ENCODE peak calls at places on chromosome 11, in six cellular contexts. R is HepG2; Q is HAP-1; T is IMR-90; D is MM.1S; K is CD8-positive, alpha-beta T cell. I is an unnamed sample.

GRCh38 chr11:128800871-128801417 is 66.2 kb downstream of the KCNJ1 start:
- DNase-seq in T (no peak), K (no peak), Q (no peak), R (no peak), D (no peak), I (no peak)

GRCh38 chr11:129451524-129451923 is 75.9 kb downstream of the BARX2 start:
- DNase-seq in T (no peak), D (no peak), R (no peak), Q (no peak), K (no peak), I (no peak)

GRCh38 chr11:58625826-58626460 is 3.5 kb downstream of the CNTF start:
- DNase-seq in R (no peak), D (no peak), Q (no peak), T (peak; percentile 87), K (no peak), I (no peak)

GRCh38 chr11:61138940-61139339 is 22.3 kb downstream of the VPS37C start:
- DNase-seq in D (no peak), T (peak; percentile 76), Q (no peak), R (no peak), K (no peak), I (no peak)

GRCh38 chr11:114192841-114193389 is 103.3 kb upstream of the NNMT start:
- DNase-seq in D (no peak), R (no peak), Q (no peak), K (no peak), T (no peak), I (no peak)

GRCh38 chr11:106503901-106504300 is 426.4 kb downstream of the AASDHPPT start:
- DNase-seq in D (no peak), K (no peak), R (no peak), T (no peak), Q (no peak), I (no peak)

GRCh38 chr11:299081-299891 is at the start of gene IFITM5:
- DNase-seq in Q (no peak), D (no peak), R (no peak), T (no peak), K (no peak), I (no peak)

GRCh38 chr11:65865550-65866172 is 5.4 kb downstream of the MUS81 start:
- DNase-seq in K (no peak), T (no peak), D (no peak), R (no peak), Q (no peak), I (no peak)

GRCh38 chr11:77407613-77408012 is 66.3 kb downstream of the PAK1 start:
- DNase-seq in R (peak; percentile 56), K (no peak), Q (no peak), D (no peak), T (peak; percentile 92), I (peak; percentile 51)

GRCh38 chr11:36231300-36231699 is 57.9 kb downstream of the COMMD9 start:
- DNase-seq in Q (no peak), T (peak; percentile 66), D (no peak), K (no peak), R (no peak), I (no peak)

GRCh38 chr11:86244063-86244521 is 461 bp upstream of the EED start:
- DNase-seq in D (peak; percentile 93), K (peak; percentile 81), T (peak; percentile 84), R (peak; percentile 81), Q (peak; percentile 92), I (peak; percentile 86)

GRCh38 chr11:119972281-119972680 is 165.6 kb downstream of the TRIM29 start:
- DNase-seq in R (no peak), T (no peak), K (no peak), Q (no peak), D (no peak), I (no peak)

GRCh38 chr11:23856654-23857053 is 640.2 kb upstream of the LUZP2 start:
- DNase-seq in D (no peak), Q (no peak), K (no peak), T (peak; percentile 67), R (no peak), I (no peak)

GRCh38 chr11:36264601-36265344 is 24.5 kb downstream of the COMMD9 start:
- DNase-seq in Q (no peak), K (no peak), D (no peak), R (no peak), T (no peak), I (no peak)

GRCh38 chr11:38498721-38499120 is 1900.7 kb upstream of the RAG2 start:
- DNase-seq in K (no peak), T (no peak), D (no peak), Q (no peak), R (no peak), I (no peak)

GRCh38 chr11:112844530-112844929 is 116.7 kb upstream of the NCAM1 start:
- DNase-seq in T (no peak), K (no peak), Q (no peak), R (no peak), D (no peak), I (no peak)

GRCh38 chr11:120815260-120816100 is 208.4 kb upstream of the TBCEL start:
- DNase-seq in K (no peak), R (no peak), T (no peak), Q (no peak), D (no peak), I (no peak)

GRCh38 chr11:131408011-131408640 is 37.7 kb downstream of the NTM start:
- DNase-seq in K (no peak), D (peak; percentile 79), Q (no peak), R (peak; percentile 38), T (peak; percentile 28), I (no peak)

GRCh38 chr11:81725691-81726090 is 1008.0 kb downstream of the FAM181B start:
- DNase-seq in R (no peak), D (no peak), K (no peak), T (no peak), Q (no peak), I (no peak)

GRCh38 chr11:134270250-134270714 is 5.9 kb upstream of the GLB1L3 start:
- DNase-seq in D (peak; percentile 66), T (no peak), Q (no peak), K (no peak), R (peak; percentile 21), I (peak; percentile 22)

GRCh38 chr11:27285761-27286160 is 77.3 kb downstream of the CCDC34 start:
- DNase-seq in Q (no peak), K (no peak), T (no peak), D (no peak), R (no peak), I (no peak)

GRCh38 chr11:75241906-75242644 is 1.5 kb downstream of the TPBGL start:
- DNase-seq in T (no peak), Q (no peak), K (no peak), R (no peak), D (no peak), I (no peak)

GRCh38 chr11:28048812-28049211 is 59.1 kb downstream of the KIF18A start:
- DNase-seq in R (no peak), Q (no peak), T (no peak), K (no peak), D (no peak), I (no peak)

GRCh38 chr11:34223021-34223813 is 117.8 kb downstream of the NAT10 start:
- DNase-seq in T (peak; percentile 87), K (no peak), D (no peak), R (no peak), Q (peak; percentile 63), I (no peak)

GRCh38 chr11:118194835-118195627 is 18.6 kb upstream of the SCN2B start:
- DNase-seq in K (no peak), R (peak; percentile 98), D (no peak), Q (no peak), T (peak; percentile 64), I (no peak)

GRCh38 chr11:57277845-57278720 is 41.0 kb upstream of the APLNR start:
- DNase-seq in K (peak; percentile 3), Q (peak; percentile 91), D (no peak), R (peak; percentile 24), T (peak; percentile 84), I (peak; percentile 69)

GRCh38 chr11:96284401-96284800 is 58.6 kb downstream of the MAML2 start:
- DNase-seq in R (no peak), K (no peak), Q (no peak), T (no peak), D (no peak), I (no peak)

GRCh38 chr11:71913716-71914115 is 14.7 kb downstream of the XNDC1N start:
- DNase-seq in D (peak; percentile 82), R (no peak), T (peak; percentile 72), K (no peak), Q (no peak), I (no peak)

GRCh38 chr11:71914617-71915189 is 13.7 kb downstream of the XNDC1N start:
- DNase-seq in Q (no peak), R (no peak), K (no peak), D (no peak), T (no peak), I (no peak)

GRCh38 chr11:71914127-71914526 is 14.3 kb downstream of the XNDC1N start:
- DNase-seq in R (no peak), K (no peak), D (no peak), T (peak; percentile 54), Q (no peak), I (no peak)

DNA sequence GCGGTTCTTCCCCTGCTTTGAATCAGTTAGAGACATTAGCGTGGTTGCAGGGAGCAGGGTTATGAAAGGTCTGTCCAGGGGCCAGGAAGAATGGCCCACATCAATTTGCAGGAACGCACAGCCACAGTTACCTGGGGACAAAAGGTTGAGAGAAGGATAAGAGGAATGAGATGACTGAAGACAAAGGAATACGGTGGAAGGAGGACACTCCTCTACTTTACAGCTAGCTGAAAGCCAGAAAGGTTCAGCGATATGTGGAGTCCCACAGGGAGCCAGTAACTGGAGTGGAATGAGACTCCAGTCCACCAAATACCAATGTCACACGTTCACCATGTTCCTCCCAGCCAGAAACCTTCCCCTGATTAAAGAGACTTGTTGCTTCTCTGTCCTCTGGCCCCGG is 10.7 kb downstream of the XNDC1N start:
- DNase-seq in R (no peak), Q (no peak), D (no peak), K (no peak), T (peak; percentile 17), I (no peak)
- H3K9me3 ChIP-seq in R (no peaks in the 10 kb centered on the region), Q (no peaks in the 10 kb centered on the region), D (no peaks in the 10 kb centered on the region), K (no peaks in the 10 kb centered on the region), T (no peaks in the 10 kb centered on the region), I (no peaks in the 10 kb centered on the region)

GRCh38 chr11:69131644-69132300 is 24.0 kb upstream of the SMIM38 start:
- DNase-seq in Q (peak; percentile 78), R (peak; percentile 80), D (peak; percentile 56), T (peak; percentile 70), K (no peak), I (peak; percentile 66)
- H3K9me3 ChIP-seq in Q (peaks cover 5% of the 10 kb centered on the region), R (peaks cover 5% of the 10 kb centered on the region), D (no peaks in the 10 kb centered on the region), T (peaks cover 3% of the 10 kb centered on the region), K (no peaks in the 10 kb centered on the region), I (peaks cover 12% of the 10 kb centered on the region)

DNA sequence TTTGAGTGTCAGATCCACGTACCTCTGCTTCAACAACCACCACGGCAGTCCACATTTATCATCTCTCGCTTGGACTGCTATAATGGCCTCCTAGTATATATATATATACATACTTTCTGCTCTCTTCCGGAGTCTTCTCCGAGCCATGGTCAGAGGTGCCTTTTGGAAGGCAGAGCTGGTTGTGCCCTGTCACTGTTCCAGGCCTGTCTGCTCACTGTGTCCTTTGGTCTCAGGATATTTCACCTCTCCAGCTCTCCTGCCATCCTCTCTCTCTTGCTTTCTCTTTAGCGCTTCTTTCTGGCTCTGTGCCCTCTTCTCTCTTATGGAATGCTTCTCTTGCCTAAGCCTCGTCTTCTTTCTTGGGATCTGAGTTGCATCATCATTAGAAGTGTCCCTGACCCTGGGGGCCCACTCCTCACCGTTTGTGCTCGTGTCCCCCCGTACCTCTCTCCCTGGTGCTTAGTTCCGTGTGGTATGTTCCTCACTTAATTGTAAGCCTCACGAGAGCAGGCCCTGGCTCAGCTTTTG is 86.1 kb upstream of the RASSF10 start:
- DNase-seq in R (no peak), Q (no peak), D (no peak), T (peak; percentile 47), K (no peak), I (no peak)
- H3K9me3 ChIP-seq in R (no peaks in the 10 kb centered on the region), Q (no peaks in the 10 kb centered on the region), D (no peaks in the 10 kb centered on the region), T (no peaks in the 10 kb centered on the region), K (no peaks in the 10 kb centered on the region), I (no peaks in the 10 kb centered on the region)

GRCh38 chr11:3370268-3370870 is 8.6 kb downstream of the ZNF195 start:
- DNase-seq in D (no peak), T (no peak), Q (no peak), K (no peak), R (no peak), I (no peak)
- H3K9me3 ChIP-seq in D (no peaks in the 10 kb centered on the region), T (peaks cover 33% of the 10 kb centered on the region), Q (peaks cover 6% of the 10 kb centered on the region), K (peaks cover 3% of the 10 kb centered on the region), R (peaks cover 7% of the 10 kb centered on the region), I (no peaks in the 10 kb centered on the region)